ENCODE peak calls at places on chromosomes 13 and 19, in seven cellular contexts. One of them, this sample, is unnamed.

GRCh38 chr13:102726430-102726829 is 31.6 kb upstream of the METTL21C start:
- DNase-seq in GM12878: no peak
- DNase-seq in H1: no peak
- DNase-seq in HepG2: peak; percentile 35
- DNase-seq in SK-N-SH: no peak
- DNase-seq in K562: no peak
- DNase-seq in HCT116: no peak
- DNase-seq in this sample: peak; percentile 39

GRCh38 chr13:23500858-23501257 is 67.4 kb upstream of the SACS start:
- DNase-seq in H1: no peak
- DNase-seq in GM12878: no peak
- DNase-seq in HCT116: no peak
- DNase-seq in HepG2: no peak
- DNase-seq in SK-N-SH: no peak
- DNase-seq in K562: no peak
- DNase-seq in this sample: no peak

GRCh38 chr13:75458696-75459422 is 23.1 kb downstream of the TBC1D4 start:
- DNase-seq in H1: no peak
- DNase-seq in HepG2: peak; percentile 97
- DNase-seq in GM12878: peak; percentile 49
- DNase-seq in K562: no peak
- DNase-seq in SK-N-SH: peak; percentile 48
- DNase-seq in HCT116: no peak
- DNase-seq in this sample: no peak

GRCh38 chr19:41799444-41800000 is 3.1 kb downstream of the CEACAM3 start:
- DNase-seq in GM12878: no peak
- DNase-seq in HCT116: no peak
- DNase-seq in SK-N-SH: no peak
- DNase-seq in HepG2: peak; percentile 11
- DNase-seq in K562: no peak
- DNase-seq in H1: no peak
- DNase-seq in this sample: no peak

GRCh38 chr13:64417609-64418008 is 2812.5 kb downstream of the PCDH9 start:
- DNase-seq in H1: no peak
- DNase-seq in SK-N-SH: no peak
- DNase-seq in K562: no peak
- DNase-seq in HCT116: no peak
- DNase-seq in HepG2: no peak
- DNase-seq in GM12878: no peak
- DNase-seq in this sample: no peak

GRCh38 chr19:13121551-13122274 is 3.6 kb downstream of the NACC1 start:
- DNase-seq in H1: no peak
- DNase-seq in K562: no peak
- DNase-seq in HepG2: no peak
- DNase-seq in HCT116: no peak
- DNase-seq in SK-N-SH: no peak
- DNase-seq in GM12878: no peak
- DNase-seq in this sample: no peak

GRCh38 chr19:47239610-47240296 is 8.8 kb upstream of the BBC3 start:
- DNase-seq in SK-N-SH: peak; percentile 97
- DNase-seq in K562: no peak
- DNase-seq in HCT116: no peak
- DNase-seq in HepG2: no peak
- DNase-seq in GM12878: no peak
- DNase-seq in H1: peak; percentile 90
- DNase-seq in this sample: peak; percentile 67

GRCh38 chr19:40165362-40165937 is 25.8 kb upstream of the MAP3K10 start:
- DNase-seq in K562: peak; percentile 54
- DNase-seq in GM12878: no peak
- DNase-seq in H1: peak; percentile 92
- DNase-seq in HepG2: peak; percentile 44
- DNase-seq in SK-N-SH: peak; percentile 72
- DNase-seq in HCT116: peak; percentile 44
- DNase-seq in this sample: no peak

GRCh38 chr19:45798995-45799517 is 6.4 kb upstream of the DMWD start:
- DNase-seq in HepG2: peak; percentile 31
- DNase-seq in GM12878: peak; percentile 23
- DNase-seq in HCT116: no peak
- DNase-seq in SK-N-SH: peak; percentile 91
- DNase-seq in H1: peak; percentile 83
- DNase-seq in K562: peak; percentile 74
- DNase-seq in this sample: no peak
- TF ChIP-seq JUND in HepG2: no peak
- TF ChIP-seq JUND in GM12878: no peak
- TF ChIP-seq JUND in HCT116: no peak
- TF ChIP-seq JUND in SK-N-SH: no peak
- TF ChIP-seq JUND in H1: no peak
- TF ChIP-seq JUND in K562: no peak
- TF ChIP-seq JUND in this sample: no peak

DNA sequence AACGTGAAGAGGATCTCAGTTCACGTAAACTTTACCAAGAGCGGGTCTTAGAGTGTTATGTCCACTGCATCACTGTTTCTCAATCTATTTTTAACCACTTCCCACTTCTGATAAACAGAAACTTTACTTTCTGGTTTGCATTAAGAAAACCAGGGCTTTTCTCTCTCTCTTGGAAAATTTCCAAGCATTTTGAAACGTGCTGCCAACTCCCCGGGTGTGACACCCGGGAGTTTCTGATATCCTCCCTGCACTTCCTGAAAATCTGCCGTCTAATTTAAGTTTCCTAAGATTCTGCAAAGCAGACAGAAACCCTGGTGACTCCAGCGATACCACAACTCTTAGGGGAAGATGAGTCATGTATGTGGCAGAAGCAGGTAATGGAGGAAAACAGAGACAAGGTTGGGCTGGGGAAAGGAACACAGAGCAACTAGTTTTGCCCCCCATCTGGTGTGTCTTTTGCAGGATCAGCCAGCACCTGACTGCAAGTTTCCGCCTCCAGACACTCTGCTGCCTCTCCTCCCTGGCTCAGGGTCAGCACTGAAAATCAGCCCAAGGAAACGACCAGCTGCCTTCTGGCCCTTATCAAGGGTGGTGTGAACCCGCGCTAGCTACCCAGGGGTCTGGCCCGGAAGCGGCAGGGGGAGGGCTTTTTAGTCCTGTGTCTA is 11.4 kb upstream of the FFAR2 start:
- DNase-seq in SK-N-SH: no peak
- DNase-seq in GM12878: no peak
- DNase-seq in H1: no peak
- DNase-seq in HCT116: no peak
- DNase-seq in K562: no peak
- DNase-seq in HepG2: no peak
- DNase-seq in this sample: no peak
- TF ChIP-seq JUND in SK-N-SH: no peak
- TF ChIP-seq JUND in GM12878: no peak
- TF ChIP-seq JUND in H1: no peak
- TF ChIP-seq JUND in HCT116: peak; percentile 40
- TF ChIP-seq JUND in K562: peak; percentile 88
- TF ChIP-seq JUND in HepG2: no peak
- TF ChIP-seq JUND in this sample: no peak

GRCh38 chr13:114241918-114242317 is 7.2 kb downstream of the CDC16 start:
- DNase-seq in HepG2: no peak
- DNase-seq in HCT116: no peak
- DNase-seq in GM12878: no peak
- DNase-seq in K562: no peak
- DNase-seq in SK-N-SH: no peak
- DNase-seq in H1: no peak
- DNase-seq in this sample: no peak
- TF ChIP-seq JUND in HepG2: no peak
- TF ChIP-seq JUND in HCT116: no peak
- TF ChIP-seq JUND in GM12878: no peak
- TF ChIP-seq JUND in K562: peak; percentile 31
- TF ChIP-seq JUND in SK-N-SH: no peak
- TF ChIP-seq JUND in H1: no peak
- TF ChIP-seq JUND in this sample: no peak

GRCh38 chr19:18633321-18633720 is 3.5 kb upstream of the KLHL26 start:
- DNase-seq in HepG2: no peak
- DNase-seq in HCT116: no peak
- DNase-seq in SK-N-SH: peak; percentile 50
- DNase-seq in K562: no peak
- DNase-seq in H1: no peak
- DNase-seq in GM12878: no peak
- DNase-seq in this sample: no peak

GRCh38 chr19:18636183-18636968 is 452 bp upstream of the KLHL26 start:
- DNase-seq in HCT116: peak; percentile 87
- DNase-seq in HepG2: peak; percentile 90
- DNase-seq in K562: peak; percentile 99
- DNase-seq in H1: peak; percentile 100
- DNase-seq in GM12878: peak; percentile 83
- DNase-seq in SK-N-SH: peak; percentile 99
- DNase-seq in this sample: peak; percentile 98

GRCh38 chr19:18635831-18636182 is 1.0 kb upstream of the KLHL26 start:
- DNase-seq in K562: no peak
- DNase-seq in HepG2: no peak
- DNase-seq in H1: no peak
- DNase-seq in HCT116: no peak
- DNase-seq in SK-N-SH: no peak
- DNase-seq in GM12878: no peak
- DNase-seq in this sample: no peak

GRCh38 chr19:18636969-18637629 is at the start of gene KLHL26:
- DNase-seq in K562: no peak
- DNase-seq in GM12878: no peak
- DNase-seq in H1: no peak
- DNase-seq in HepG2: no peak
- DNase-seq in HCT116: no peak
- DNase-seq in SK-N-SH: no peak
- DNase-seq in this sample: no peak

DNA sequence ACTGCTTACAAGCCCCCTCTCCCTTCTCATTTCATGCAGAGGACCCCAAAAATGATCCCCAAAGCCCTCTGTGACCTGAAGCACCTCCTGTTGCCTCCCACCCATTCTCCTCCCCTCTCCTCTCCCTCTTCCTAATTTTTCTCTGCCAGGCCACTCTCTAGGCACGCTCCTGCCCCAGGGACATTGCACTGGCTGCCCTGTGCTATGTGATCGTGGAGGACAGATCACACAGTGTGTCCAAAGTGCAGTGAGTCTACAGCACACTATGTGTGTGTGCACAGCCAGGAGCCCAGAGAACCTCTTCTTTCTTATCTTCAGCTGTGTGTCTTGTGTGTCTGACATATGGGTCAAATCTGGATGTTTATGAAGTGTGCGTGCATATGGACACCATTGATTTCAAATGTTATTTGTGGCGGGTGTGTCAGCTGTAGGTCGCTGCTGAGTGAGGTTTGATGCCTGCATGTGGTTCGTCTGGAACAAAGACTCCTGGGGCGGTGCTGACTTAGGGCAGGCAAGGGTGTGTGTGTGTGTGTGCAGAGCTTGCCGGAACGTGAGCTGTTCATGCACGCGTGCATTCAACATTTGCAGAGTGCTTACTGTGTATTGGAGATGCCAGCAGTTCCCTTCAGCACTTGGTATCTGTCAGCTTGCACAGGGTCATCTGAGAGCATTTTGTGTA is 2.1 kb upstream of the KLHL26 start:
- DNase-seq in HCT116: no peak
- DNase-seq in HepG2: peak; percentile 45
- DNase-seq in H1: no peak
- DNase-seq in K562: no peak
- DNase-seq in SK-N-SH: no peak
- DNase-seq in GM12878: no peak
- DNase-seq in this sample: no peak
- TF ChIP-seq JUND in HCT116: no peak
- TF ChIP-seq JUND in HepG2: no peak
- TF ChIP-seq JUND in H1: no peak
- TF ChIP-seq JUND in K562: no peak
- TF ChIP-seq JUND in SK-N-SH: no peak
- TF ChIP-seq JUND in GM12878: no peak
- TF ChIP-seq JUND in this sample: no peak

DNA sequence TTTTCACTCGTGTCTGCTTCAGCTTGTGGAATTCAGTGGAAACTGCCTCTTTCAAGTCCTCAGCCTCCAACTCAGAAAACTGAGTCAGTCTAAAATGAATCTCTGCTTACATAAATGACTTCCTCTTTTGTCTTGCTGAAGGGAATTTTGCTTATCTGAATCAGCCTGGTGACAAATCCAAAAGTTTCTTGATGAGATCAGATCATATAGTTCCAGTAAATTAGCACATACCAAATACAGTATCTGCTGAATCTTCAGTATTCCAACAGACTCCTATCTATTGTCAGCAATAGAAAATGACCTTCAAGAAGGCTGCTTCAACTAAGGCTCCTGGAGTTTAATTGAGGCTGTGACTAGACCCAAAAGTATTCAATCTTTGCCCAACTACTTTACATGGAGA is 290.0 kb downstream of the MZT1 start:
- DNase-seq in K562: no peak
- DNase-seq in HCT116: no peak
- DNase-seq in HepG2: no peak
- DNase-seq in GM12878: no peak
- DNase-seq in SK-N-SH: no peak
- DNase-seq in H1: no peak
- DNase-seq in this sample: no peak
- TF ChIP-seq JUND in K562: no peak
- TF ChIP-seq JUND in HCT116: no peak
- TF ChIP-seq JUND in HepG2: no peak
- TF ChIP-seq JUND in GM12878: no peak
- TF ChIP-seq JUND in SK-N-SH: peak; percentile 57
- TF ChIP-seq JUND in H1: no peak
- TF ChIP-seq JUND in this sample: no peak

DNA sequence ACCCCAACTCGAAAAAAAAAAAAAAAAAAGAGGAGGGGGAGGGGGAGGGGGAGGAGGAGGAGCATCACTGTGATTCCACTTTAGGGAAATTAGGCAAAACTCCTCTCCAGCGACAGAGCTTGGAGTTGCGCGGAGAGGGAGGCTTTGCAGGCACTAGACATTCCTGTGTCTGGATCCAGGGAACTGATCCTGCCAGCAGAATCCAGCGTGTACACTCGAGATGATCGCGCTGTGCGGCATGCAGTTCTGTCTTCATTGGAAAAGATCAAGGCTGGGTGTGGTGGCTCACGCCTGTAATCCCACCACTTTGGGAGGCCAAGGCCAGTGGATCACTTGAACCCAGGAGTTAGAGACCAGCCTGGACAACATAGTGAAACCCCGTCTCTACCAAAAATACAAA is 29.6 kb upstream of the KLF2 start:
- DNase-seq in K562: no peak
- DNase-seq in SK-N-SH: no peak
- DNase-seq in HCT116: no peak
- DNase-seq in H1: no peak
- DNase-seq in HepG2: no peak
- DNase-seq in GM12878: no peak
- DNase-seq in this sample: no peak
- TF ChIP-seq JUND in K562: no peak
- TF ChIP-seq JUND in SK-N-SH: no peak
- TF ChIP-seq JUND in HCT116: no peak
- TF ChIP-seq JUND in H1: no peak
- TF ChIP-seq JUND in HepG2: no peak
- TF ChIP-seq JUND in GM12878: no peak
- TF ChIP-seq JUND in this sample: no peak

GRCh38 chr19:33373701-33374405 is at the start of gene CEBPG:
- DNase-seq in SK-N-SH: peak; percentile 88
- DNase-seq in GM12878: no peak
- DNase-seq in HCT116: no peak
- DNase-seq in K562: peak; percentile 79
- DNase-seq in H1: peak; percentile 59
- DNase-seq in HepG2: no peak
- DNase-seq in this sample: peak; percentile 62
- TF ChIP-seq JUND in SK-N-SH: no peak
- TF ChIP-seq JUND in GM12878: no peak
- TF ChIP-seq JUND in HCT116: no peak
- TF ChIP-seq JUND in K562: peak; percentile 86
- TF ChIP-seq JUND in H1: no peak
- TF ChIP-seq JUND in HepG2: no peak
- TF ChIP-seq JUND in this sample: no peak

GRCh38 chr19:58009666-58010301 is 7.2 kb upstream of the ZNF606 start:
- DNase-seq in HepG2: no peak
- DNase-seq in SK-N-SH: no peak
- DNase-seq in GM12878: no peak
- DNase-seq in K562: peak; percentile 66
- DNase-seq in HCT116: no peak
- DNase-seq in H1: no peak
- DNase-seq in this sample: peak; percentile 59
- TF ChIP-seq JUND in HepG2: no peak
- TF ChIP-seq JUND in SK-N-SH: no peak
- TF ChIP-seq JUND in GM12878: no peak
- TF ChIP-seq JUND in K562: peak; percentile 32
- TF ChIP-seq JUND in HCT116: no peak
- TF ChIP-seq JUND in H1: no peak
- TF ChIP-seq JUND in this sample: no peak

This sample was measured in T47D.